ENCODE peak calls at places on chromosome 13, in four cellular contexts. R, Y, X and T are unnamed samples.

GRCh38 chr13:28031929-28032328 is 43.4 kb upstream of the URAD start:
- DNase-seq in X (no peak), Y (no peak), R (no peak), T (no peak)

GRCh38 chr13:44448373-44448772 is 74.7 kb downstream of the SERP2 start:
- DNase-seq in X (no peak), R (no peak), Y (no peak), T (no peak)

GRCh38 chr13:32001392-32001768 is 30.2 kb upstream of the FRY start:
- DNase-seq in R (peak; percentile 30), X (peak; percentile 78), Y (peak; percentile 65), T (peak; percentile 74)

GRCh38 chr13:66977156-66977555 is 253.0 kb downstream of the PCDH9 start:
- DNase-seq in Y (peak; percentile 82), X (no peak), R (no peak), T (no peak)

GRCh38 chr13:90675129-90675528 is 672.4 kb upstream of the MIR17HG start:
- DNase-seq in X (no peak), R (no peak), Y (no peak), T (no peak)

GRCh38 chr13:63012016-63012415 is 1596.4 kb upstream of the PCDH20 start:
- DNase-seq in R (no peak), X (no peak), Y (no peak), T (no peak)

GRCh38 chr13:44989941-44990340 is 603 bp downstream of the GPALPP1 start:
- DNase-seq in Y (peak; percentile 15), X (peak; percentile 5), R (no peak), T (peak; percentile 22)

GRCh38 chr13:39016789-39017188 is 21.1 kb downstream of the PROSER1 start:
- DNase-seq in X (peak; percentile 51), R (peak; percentile 21), Y (peak; percentile 56), T (peak; percentile 65)

GRCh38 chr13:36724141-36724540 is 50.3 kb downstream of the SERTM1 start:
- DNase-seq in Y (no peak), X (no peak), R (no peak), T (peak; percentile 22)

GRCh38 chr13:79869326-79869725 is 388.4 kb downstream of the NDFIP2 start:
- DNase-seq in X (no peak), R (no peak), Y (no peak), T (peak; percentile 36)

GRCh38 chr13:99028890-99029289 is 51.0 kb upstream of the DOCK9 start:
- DNase-seq in Y (no peak), X (no peak), R (peak; percentile 35), T (peak; percentile 78)

GRCh38 chr13:62137629-62138405 is 722.2 kb upstream of the PCDH20 start:
- DNase-seq in Y (no peak), X (no peak), R (no peak), T (no peak)

GRCh38 chr13:52010890-52011689 is at the start of gene ATP7B:
- DNase-seq in Y (peak; percentile 39), R (peak; percentile 29), X (peak; percentile 13), T (peak; percentile 81)

GRCh38 chr13:97285221-97285955 is 63.3 kb downstream of the MBNL2 start:
- DNase-seq in X (no peak), Y (no peak), R (no peak), T (no peak)

GRCh38 chr13:35343417-35343816 is 133.1 kb downstream of the MAB21L1 start:
- DNase-seq in Y (no peak), R (no peak), X (no peak), T (no peak)

GRCh38 chr13:22173605-22174004 is 502.7 kb downstream of the FGF9 start:
- DNase-seq in Y (peak; percentile 18), X (peak; percentile 3), R (no peak), T (no peak)

GRCh38 chr13:39779337-39780270 is 124.1 kb downstream of the COG6 start:
- DNase-seq in X (peak; percentile 59), R (no peak), Y (peak; percentile 42), T (no peak)

GRCh38 chr13:21511841-21512240 is 52.7 kb upstream of the ZDHHC20 start:
- DNase-seq in X (no peak), R (no peak), Y (no peak), T (no peak)

GRCh38 chr13:93765056-93765455 is 538.4 kb downstream of the GPC6 start:
- DNase-seq in Y (no peak), R (no peak), X (no peak), T (no peak)

GRCh38 chr13:102580552-102581169 is 16.1 kb upstream of the TPP2 start:
- DNase-seq in Y (peak; percentile 85), X (peak; percentile 81), R (peak; percentile 27), T (peak; percentile 86)

GRCh38 chr13:43113603-43114002 is 90.2 kb downstream of the DNAJC15 start:
- DNase-seq in Y (peak; percentile 28), R (no peak), X (no peak), T (no peak)

GRCh38 chr13:99296270-99296865 is 10.8 kb downstream of the GPR183 start:
- DNase-seq in X (peak; percentile 15), R (no peak), Y (no peak), T (no peak)

GRCh38 chr13:48585456-48585840 is 52.6 kb upstream of the RCBTB2 start:
- DNase-seq in Y (peak; percentile 47), X (peak; percentile 88), R (no peak), T (peak; percentile 13)

GRCh38 chr13:34414616-34415015 is 527.5 kb upstream of the NBEA start:
- DNase-seq in X (no peak), Y (no peak), R (no peak), T (no peak)

GRCh38 chr13:52319876-52320275 is 86.1 kb downstream of the THSD1 start:
- DNase-seq in Y (peak; percentile 36), X (no peak), R (no peak), T (no peak)

GRCh38 chr13:95756072-95756471 is 79.1 kb downstream of the DNAJC3 start:
- DNase-seq in R (peak; percentile 56), Y (no peak), X (peak; percentile 37), T (no peak)
- H3K4me3 ChIP-seq in R (no peak overlapping the region), Y (no peak overlapping the region), X (no peak overlapping the region), T (no peak overlapping the region)

DNA sequence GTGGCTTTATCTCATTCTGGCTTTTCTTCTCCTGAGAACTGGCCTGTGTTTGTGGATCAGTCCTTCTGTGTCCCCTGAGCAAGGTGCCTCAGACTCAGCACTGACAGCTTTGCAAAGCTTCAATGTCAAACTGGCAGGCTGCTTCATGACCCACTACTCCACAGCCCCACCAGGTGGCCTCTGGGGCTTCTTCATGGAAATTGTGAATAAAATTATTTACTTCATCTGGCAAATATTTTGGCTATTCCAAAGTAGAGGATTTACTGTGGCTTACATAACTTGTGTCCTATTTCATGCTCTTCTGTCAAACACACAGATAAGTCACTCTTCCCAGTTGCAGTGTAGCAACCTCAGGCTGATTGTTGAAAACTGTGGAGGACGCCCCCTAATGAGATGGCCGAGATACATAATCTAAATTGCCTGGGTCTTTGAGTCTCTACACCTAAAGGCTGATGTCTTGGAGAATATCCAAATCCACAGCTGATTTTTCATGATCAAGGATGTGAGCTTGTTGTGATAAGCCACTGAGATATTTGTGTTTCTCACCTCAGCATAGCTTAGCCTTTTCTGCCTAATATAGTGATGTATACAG is 721.9 kb upstream of the SLC10A2 start:
- DNase-seq in R (no peak), Y (no peak), X (no peak), T (peak; percentile 39)
- H3K4me3 ChIP-seq in R (no peak overlapping the region), Y (no peak overlapping the region), X (no peak overlapping the region), T (no peak overlapping the region)

DNA sequence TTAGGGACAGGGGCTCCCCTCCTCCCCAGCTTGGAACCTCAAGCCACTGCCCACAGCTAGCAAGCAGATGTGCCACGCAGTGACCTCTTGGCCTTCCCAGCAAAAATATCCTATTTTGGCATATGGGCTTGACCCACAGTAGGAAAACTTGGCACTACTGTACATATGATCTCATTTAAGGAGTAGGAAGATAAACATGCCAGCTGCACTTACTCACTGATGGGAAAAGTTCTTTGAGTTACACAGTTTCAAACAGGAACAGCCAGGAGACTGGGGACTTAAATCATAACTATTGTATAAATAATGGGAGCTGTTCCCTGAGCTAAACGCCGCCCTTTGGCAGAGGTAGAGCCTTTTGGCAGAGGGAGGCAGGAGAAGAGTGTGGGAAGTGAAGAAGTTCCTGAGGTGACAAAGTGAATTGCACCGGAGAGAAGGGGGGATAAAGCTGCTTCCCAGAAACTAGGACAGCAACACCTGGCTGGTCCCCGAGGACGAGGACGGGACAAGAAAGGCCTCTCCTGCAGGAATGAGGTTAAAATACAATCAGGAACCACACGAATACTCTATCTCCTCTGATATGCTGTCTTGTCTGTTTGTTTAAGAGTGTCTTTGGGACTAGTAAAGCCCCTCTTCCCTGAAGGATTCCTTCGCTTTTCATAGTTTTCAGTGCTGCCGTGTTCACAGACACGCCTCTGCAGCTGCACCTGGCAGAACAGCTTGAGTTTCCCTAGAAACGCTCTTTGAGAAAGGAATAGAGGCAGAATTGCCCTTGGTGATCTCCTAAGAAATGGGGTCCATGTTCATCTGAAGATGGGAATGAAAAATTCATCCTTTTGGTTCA is 5.9 kb downstream of the SACS start:
- DNase-seq in Y (peak; percentile 93), X (peak; percentile 85), R (no peak), T (no peak)
- H3K4me3 ChIP-seq in Y (peak overlapping the region; percentile 5), X (no peak overlapping the region), R (no peak overlapping the region), T (no peak overlapping the region)

DNA sequence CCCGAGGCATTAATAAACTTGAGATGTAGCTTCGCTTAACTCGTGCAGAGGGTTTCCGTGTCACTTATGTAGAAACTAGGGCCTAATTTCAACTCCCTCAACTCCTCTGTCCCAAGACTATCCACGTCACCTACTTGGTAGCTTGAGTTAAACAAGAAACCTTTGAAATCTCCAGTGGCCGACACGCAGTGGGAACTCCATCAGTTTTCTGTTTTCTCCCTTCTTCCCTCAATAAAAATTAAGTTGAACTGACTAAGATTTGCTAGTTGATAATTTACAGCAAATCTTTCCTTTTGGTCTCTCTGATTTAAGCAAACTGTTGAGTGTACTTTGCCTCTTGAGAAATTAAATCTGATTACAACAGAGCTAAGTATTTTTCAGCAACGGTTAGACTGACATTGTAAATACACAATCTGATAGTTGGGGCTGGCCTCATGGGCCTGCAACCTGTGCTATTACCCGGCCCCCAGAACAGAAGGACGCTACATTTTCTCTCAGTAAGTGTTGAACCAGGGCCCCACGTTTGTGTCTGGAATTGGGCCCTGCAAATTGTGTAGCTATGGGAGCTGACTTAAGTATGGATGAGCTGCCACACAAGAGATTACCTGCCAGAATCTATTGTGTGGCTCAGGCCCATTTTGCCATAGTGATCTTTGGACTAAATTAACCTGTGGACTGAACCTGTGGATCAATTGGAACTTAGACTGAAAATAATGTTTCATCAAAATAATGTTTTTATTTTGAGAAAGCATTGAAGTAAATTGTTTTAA is 692 bp upstream of the ESD start:
- DNase-seq in X (no peak), R (peak; percentile 6), Y (no peak), T (no peak)
- H3K4me3 ChIP-seq in X (peak overlapping the region; percentile 41), R (peak overlapping the region; percentile 71), Y (peak overlapping the region; percentile 89), T (peak overlapping the region; percentile 69)

GRCh38 chr13:23570099-23570926 is at the start of gene TNFRSF19:
- DNase-seq in Y (peak; percentile 84), R (peak; percentile 17), X (peak; percentile 84), T (peak; percentile 26)
- H3K4me3 ChIP-seq in Y (peak within 1 kb of the TSS; percentile 54), R (no peak within 1 kb of the TSS), X (peak within 1 kb of the TSS; percentile 82), T (no peak within 1 kb of the TSS)

DNA sequence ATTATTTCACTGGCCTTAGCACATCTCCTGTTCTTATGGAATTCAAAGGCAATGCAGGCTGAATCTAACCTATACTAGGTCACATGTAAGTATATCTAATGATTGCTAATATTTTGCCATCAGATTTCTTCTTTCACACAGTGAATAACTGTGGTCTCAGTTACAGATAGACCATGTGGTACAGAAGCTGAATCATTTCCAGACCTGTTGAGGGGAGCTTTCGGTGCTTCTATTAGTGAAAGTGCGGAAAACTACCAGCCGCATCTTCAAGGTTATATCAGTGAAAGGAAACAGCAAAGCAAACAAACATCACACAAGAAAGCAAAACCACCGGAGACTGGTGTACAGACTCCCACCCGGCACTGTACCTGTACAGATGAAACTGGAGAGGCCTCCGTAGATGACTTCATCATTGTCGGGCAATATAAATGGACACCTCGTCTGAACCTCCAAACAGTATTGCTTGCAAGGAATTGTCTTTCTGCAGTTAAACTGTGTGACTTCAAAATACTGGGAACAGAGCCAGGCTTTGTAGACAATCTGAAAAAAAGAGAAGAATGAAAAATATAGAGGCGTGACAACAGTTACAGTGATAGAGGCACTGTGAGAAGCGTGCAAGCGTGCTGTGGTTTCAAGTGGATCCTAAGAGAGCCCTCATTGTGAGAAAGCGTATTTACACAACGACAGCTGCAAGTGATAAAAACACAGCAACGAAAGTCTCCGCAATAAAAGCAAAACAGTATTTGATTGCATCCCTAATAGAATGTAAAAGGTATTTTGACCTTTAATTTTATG is 642.5 kb upstream of the ARGLU1 start:
- DNase-seq in R (no peak), Y (peak; percentile 1), X (peak; percentile 42), T (no peak)
- H3K4me3 ChIP-seq in R (no peak overlapping the region), Y (peak overlapping the region; percentile 33), X (no peak overlapping the region), T (no peak overlapping the region)